ENCODE peak calls at places on chromosome 13, in six cellular contexts. One of them, this sample, is unnamed.

GRCh38 chr13:99218969-99219368 is 18.3 kb downstream of the UBAC2 start:
- DNase-seq in heart right ventricle: no peak
- DNase-seq in fibroblast of pulmonary artery: no peak
- DNase-seq in GM23248: no peak
- DNase-seq in AG10803: no peak
- DNase-seq in astrocyte: no peak
- DNase-seq in this sample: no peak

GRCh38 chr13:112873851-112874750 is 94.9 kb upstream of the MCF2L start:
- DNase-seq in heart right ventricle: peak
- DNase-seq in AG10803: peak
- DNase-seq in astrocyte: no peak
- DNase-seq in fibroblast of pulmonary artery: peak
- DNase-seq in GM23248: peak
- DNase-seq in this sample: peak

GRCh38 chr13:29532136-29532535 is 63.4 kb downstream of the SLC7A1 start:
- DNase-seq in astrocyte: peak
- DNase-seq in GM23248: peak
- DNase-seq in heart right ventricle: no peak
- DNase-seq in AG10803: peak
- DNase-seq in fibroblast of pulmonary artery: no peak
- DNase-seq in this sample: no peak

GRCh38 chr13:46022476-46022875 is 30.1 kb downstream of the ZC3H13 start:
- DNase-seq in fibroblast of pulmonary artery: no peak
- DNase-seq in heart right ventricle: no peak
- DNase-seq in AG10803: peak
- DNase-seq in GM23248: peak
- DNase-seq in astrocyte: no peak
- DNase-seq in this sample: no peak

GRCh38 chr13:23570099-23570926 is at the start of gene TNFRSF19:
- DNase-seq in astrocyte: peak
- DNase-seq in GM23248: peak
- DNase-seq in heart right ventricle: peak
- DNase-seq in fibroblast of pulmonary artery: peak
- DNase-seq in AG10803: peak
- DNase-seq in this sample: peak

GRCh38 chr13:24274452-24274971 is 34.9 kb upstream of the C1QTNF9 start:
- DNase-seq in heart right ventricle: peak
- DNase-seq in fibroblast of pulmonary artery: peak
- DNase-seq in astrocyte: no peak
- DNase-seq in GM23248: no peak
- DNase-seq in AG10803: no peak
- DNase-seq in this sample: no peak

GRCh38 chr13:112467236-112467635 is 91.1 kb downstream of the SPACA7 start:
- DNase-seq in fibroblast of pulmonary artery: no peak
- DNase-seq in astrocyte: no peak
- DNase-seq in heart right ventricle: no peak
- DNase-seq in GM23248: no peak
- DNase-seq in AG10803: no peak
- DNase-seq in this sample: no peak

GRCh38 chr13:40536443-40537113 is 129.9 kb downstream of the FOXO1 start:
- DNase-seq in heart right ventricle: no peak
- DNase-seq in fibroblast of pulmonary artery: no peak
- DNase-seq in AG10803: no peak
- DNase-seq in astrocyte: no peak
- DNase-seq in GM23248: no peak
- DNase-seq in this sample: no peak

GRCh38 chr13:48304132-48304876 is 753 bp downstream of the RB1 start:
- DNase-seq in GM23248: peak
- DNase-seq in astrocyte: peak
- DNase-seq in AG10803: peak
- DNase-seq in fibroblast of pulmonary artery: peak
- DNase-seq in heart right ventricle: peak
- DNase-seq in this sample: peak

GRCh38 chr13:95743192-95743591 is 66.3 kb downstream of the DNAJC3 start:
- DNase-seq in AG10803: no peak
- DNase-seq in fibroblast of pulmonary artery: no peak
- DNase-seq in heart right ventricle: no peak
- DNase-seq in GM23248: no peak
- DNase-seq in astrocyte: no peak
- DNase-seq in this sample: no peak

GRCh38 chr13:67227131-67227983 is 2.8 kb downstream of the PCDH9 start:
- DNase-seq in fibroblast of pulmonary artery: no peak
- DNase-seq in heart right ventricle: no peak
- DNase-seq in AG10803: no peak
- DNase-seq in GM23248: no peak
- DNase-seq in astrocyte: no peak
- DNase-seq in this sample: no peak

GRCh38 chr13:67225252-67226159 is 4.6 kb downstream of the PCDH9 start:
- DNase-seq in heart right ventricle: no peak
- DNase-seq in AG10803: no peak
- DNase-seq in GM23248: no peak
- DNase-seq in astrocyte: no peak
- DNase-seq in fibroblast of pulmonary artery: no peak
- DNase-seq in this sample: no peak

GRCh38 chr13:67228031-67228430 is 2.1 kb downstream of the PCDH9 start:
- DNase-seq in astrocyte: no peak
- DNase-seq in GM23248: no peak
- DNase-seq in AG10803: no peak
- DNase-seq in heart right ventricle: no peak
- DNase-seq in fibroblast of pulmonary artery: no peak
- DNase-seq in this sample: no peak

GRCh38 chr13:67228909-67229308 is 1.2 kb downstream of the PCDH9 start:
- DNase-seq in heart right ventricle: no peak
- DNase-seq in AG10803: no peak
- DNase-seq in GM23248: peak
- DNase-seq in astrocyte: peak
- DNase-seq in fibroblast of pulmonary artery: peak
- DNase-seq in this sample: peak

DNA sequence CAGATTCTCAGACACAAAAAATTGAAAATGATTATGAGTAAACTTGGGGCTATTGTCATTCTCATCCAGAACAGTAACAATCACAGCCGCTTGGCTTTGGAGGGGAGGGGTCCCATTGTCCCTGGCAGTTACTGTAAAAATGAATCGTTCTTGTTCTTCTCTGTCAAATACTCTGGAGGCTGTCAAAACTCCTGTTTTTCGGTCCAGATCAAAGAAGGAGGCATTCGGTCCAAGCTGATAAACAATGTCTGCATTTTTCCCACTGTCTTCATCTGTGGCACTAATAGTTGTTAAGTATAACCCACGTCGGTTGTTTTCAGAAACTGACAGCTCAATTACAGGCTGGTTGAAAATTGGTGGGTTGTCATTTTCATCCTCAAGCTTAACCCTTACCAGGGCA is 3.5 kb downstream of the PCDH9 start:
- DNase-seq in heart right ventricle: no peak
- DNase-seq in fibroblast of pulmonary artery: no peak
- DNase-seq in GM23248: no peak
- DNase-seq in astrocyte: no peak
- DNase-seq in AG10803: no peak
- DNase-seq in this sample: no peak
- H3K4me3 ChIP-seq in heart right ventricle: no peak
- H3K4me3 ChIP-seq in fibroblast of pulmonary artery: no peak
- H3K4me3 ChIP-seq in GM23248: no peak
- H3K4me3 ChIP-seq in astrocyte: no peak
- H3K4me3 ChIP-seq in AG10803: no peak
- H3K4me3 ChIP-seq in this sample: no peak

DNA sequence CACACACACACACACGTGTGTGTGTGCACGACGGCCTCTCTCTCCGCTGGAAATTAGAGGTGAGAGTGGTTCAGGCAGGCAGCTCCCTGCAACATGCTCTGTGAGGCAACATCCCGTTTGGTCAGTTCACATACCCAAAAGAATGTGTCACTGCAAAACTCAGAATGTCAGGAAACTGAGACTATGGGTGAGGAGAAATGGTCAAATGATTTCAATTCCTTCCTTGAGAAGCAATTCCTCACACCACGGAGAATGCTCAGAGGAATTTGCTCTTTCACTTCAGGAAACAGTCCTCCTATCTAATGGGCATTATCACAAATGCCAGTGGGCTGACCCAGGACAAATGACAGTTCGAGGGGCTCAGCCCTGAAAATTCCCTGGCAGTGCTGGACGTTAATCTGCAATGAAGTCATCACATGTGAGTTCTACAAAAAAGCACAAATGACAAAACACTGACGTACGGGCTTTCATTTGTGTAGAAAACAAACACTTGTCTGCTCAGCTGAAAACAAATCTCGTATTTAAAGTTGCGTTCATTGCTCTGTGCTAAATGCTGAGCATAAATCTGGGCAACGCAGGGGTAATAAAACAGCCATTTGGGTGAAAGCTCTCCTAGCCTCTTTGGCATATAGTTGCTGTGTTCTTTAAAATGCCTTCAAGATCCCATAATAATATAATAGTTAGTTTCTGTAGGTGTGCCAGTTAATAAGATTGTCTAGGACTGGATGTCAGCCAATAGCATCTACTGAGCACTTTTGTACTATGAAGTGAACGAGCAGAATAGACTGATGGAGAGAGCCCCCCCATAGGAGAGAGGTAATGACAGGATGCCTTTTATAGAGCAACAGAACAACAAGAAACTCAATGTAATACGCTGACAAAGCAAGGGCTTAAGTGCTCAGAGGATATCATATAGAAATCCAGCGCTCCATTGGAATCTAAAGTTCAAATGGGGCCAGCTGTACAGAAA is 18.7 kb upstream of the LATS2 start:
- DNase-seq in AG10803: peak
- DNase-seq in heart right ventricle: peak
- DNase-seq in fibroblast of pulmonary artery: peak
- DNase-seq in astrocyte: peak
- DNase-seq in GM23248: peak
- DNase-seq in this sample: peak
- H3K4me3 ChIP-seq in AG10803: peak
- H3K4me3 ChIP-seq in heart right ventricle: no peak
- H3K4me3 ChIP-seq in fibroblast of pulmonary artery: peak
- H3K4me3 ChIP-seq in astrocyte: peak
- H3K4me3 ChIP-seq in GM23248: peak
- H3K4me3 ChIP-seq in this sample: no peak

DNA sequence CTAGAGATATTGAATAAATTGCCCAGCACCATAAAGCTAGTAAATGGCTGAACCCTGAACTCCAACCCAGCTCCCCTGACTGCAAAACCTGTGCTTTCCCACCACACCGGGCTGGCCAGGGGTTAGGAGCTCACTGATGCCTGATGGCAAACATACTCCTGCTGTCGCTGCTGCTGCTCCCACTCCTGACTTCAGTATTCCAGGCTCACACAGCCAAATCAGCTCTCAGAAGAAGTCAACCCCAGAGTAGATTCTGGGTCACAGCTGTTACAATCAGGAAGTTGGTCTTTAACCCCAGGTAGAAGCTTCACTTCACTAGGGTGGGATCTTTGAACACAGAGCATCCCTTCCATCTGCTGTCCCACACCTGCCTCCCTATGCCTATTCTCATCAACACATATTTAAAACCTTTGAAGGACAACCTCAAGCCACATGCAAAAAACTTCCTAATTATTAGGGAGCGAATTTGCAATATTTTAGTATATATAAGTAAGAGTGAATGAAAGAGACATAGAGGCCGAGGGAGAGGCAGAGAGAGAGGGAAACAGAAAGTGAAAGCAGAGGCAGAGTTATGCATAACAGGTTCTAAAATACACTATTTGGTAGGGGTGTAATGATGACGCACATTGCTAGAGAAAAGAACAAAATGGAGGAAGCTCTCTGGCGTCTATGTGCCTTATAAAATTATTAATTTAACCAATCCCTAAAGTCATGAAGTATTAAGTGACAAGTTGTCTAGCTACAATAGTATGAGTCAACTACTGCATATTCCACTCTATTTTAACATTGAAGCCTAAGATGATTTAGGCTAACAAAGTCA is 99.4 kb upstream of the SERP2 start:
- DNase-seq in astrocyte: no peak
- DNase-seq in fibroblast of pulmonary artery: peak
- DNase-seq in heart right ventricle: no peak
- DNase-seq in GM23248: peak
- DNase-seq in AG10803: peak
- DNase-seq in this sample: peak
- H3K4me3 ChIP-seq in astrocyte: no peak
- H3K4me3 ChIP-seq in fibroblast of pulmonary artery: no peak
- H3K4me3 ChIP-seq in heart right ventricle: no peak
- H3K4me3 ChIP-seq in GM23248: peak
- H3K4me3 ChIP-seq in AG10803: peak
- H3K4me3 ChIP-seq in this sample: peak

GRCh38 chr13:19864339-19865309 is 1.2 kb upstream of the ZMYM5 start:
- DNase-seq in heart right ventricle: peak
- DNase-seq in GM23248: peak
- DNase-seq in fibroblast of pulmonary artery: peak
- DNase-seq in AG10803: peak
- DNase-seq in astrocyte: peak
- DNase-seq in this sample: peak
- H3K4me3 ChIP-seq in heart right ventricle: peak
- H3K4me3 ChIP-seq in GM23248: peak
- H3K4me3 ChIP-seq in fibroblast of pulmonary artery: peak
- H3K4me3 ChIP-seq in AG10803: peak
- H3K4me3 ChIP-seq in astrocyte: peak
- H3K4me3 ChIP-seq in this sample: peak

DNA sequence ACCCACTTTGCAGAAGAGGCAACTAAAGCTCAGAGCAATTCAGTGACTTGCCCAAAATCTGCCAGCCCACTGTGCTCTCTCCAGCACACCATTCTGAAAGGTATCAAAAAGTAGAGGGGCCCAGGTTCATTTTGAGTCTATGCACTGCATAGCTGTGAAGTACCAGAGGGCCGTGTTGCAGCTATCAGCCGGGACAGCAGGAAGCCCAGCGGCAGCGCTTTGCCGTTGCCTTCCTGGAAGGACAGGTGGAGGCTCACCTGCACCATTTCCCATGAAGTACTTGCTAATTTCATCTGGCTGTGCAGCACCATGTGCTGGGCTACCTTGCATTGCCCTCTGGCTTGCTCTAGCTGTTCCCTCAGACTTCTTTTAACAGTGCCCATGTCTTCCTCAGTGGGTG is 2.7 kb upstream of the SERPINE3 start:
- DNase-seq in astrocyte: no peak
- DNase-seq in heart right ventricle: no peak
- DNase-seq in GM23248: no peak
- DNase-seq in fibroblast of pulmonary artery: no peak
- DNase-seq in AG10803: no peak
- DNase-seq in this sample: no peak
- H3K4me3 ChIP-seq in astrocyte: no peak
- H3K4me3 ChIP-seq in heart right ventricle: no peak
- H3K4me3 ChIP-seq in GM23248: no peak
- H3K4me3 ChIP-seq in fibroblast of pulmonary artery: no peak
- H3K4me3 ChIP-seq in AG10803: no peak
- H3K4me3 ChIP-seq in this sample: no peak

GRCh38 chr13:73948848-73949529 is 185.2 kb downstream of the KLF12 start:
- DNase-seq in GM23248: no peak
- DNase-seq in heart right ventricle: no peak
- DNase-seq in astrocyte: no peak
- DNase-seq in fibroblast of pulmonary artery: no peak
- DNase-seq in AG10803: no peak
- DNase-seq in this sample: no peak
- H3K4me3 ChIP-seq in GM23248: no peak
- H3K4me3 ChIP-seq in heart right ventricle: no peak
- H3K4me3 ChIP-seq in astrocyte: no peak
- H3K4me3 ChIP-seq in fibroblast of pulmonary artery: no peak
- H3K4me3 ChIP-seq in AG10803: no peak
- H3K4me3 ChIP-seq in this sample: no peak